ENCODE peak calls at places on chromosomes 1 and 21, in seven cellular contexts. R, Y, A, S, G, U and C are unnamed samples.

GRCh38 chr1:174953657-174954435 is 45.9 kb upstream of the CACYBP start:
- DNase-seq in R (no peak), U (peak; percentile 39), G (peak; percentile 65), S (peak; percentile 57), Y (no peak), A (no peak), C (no peak)

GRCh38 chr1:111856411-111857135 is 100.9 kb downstream of the DDX20 start:
- DNase-seq in Y (no peak), G (no peak), R (no peak), U (no peak), S (no peak), A (no peak), C (no peak)

GRCh38 chr1:245621589-245621988 is 466.8 kb downstream of the KIF26B start:
- DNase-seq in G (no peak), Y (no peak), A (no peak), U (no peak), S (no peak), R (no peak), C (no peak)

GRCh38 chr1:171998711-171999110 is 157.4 kb downstream of the DNM3 start:
- DNase-seq in G (no peak), S (no peak), A (no peak), U (no peak), Y (no peak), R (no peak), C (no peak)

GRCh38 chr1:31564606-31564989 is 11.7 kb upstream of the TINAGL1 start:
- DNase-seq in Y (no peak), G (no peak), A (no peak), S (no peak), R (no peak), U (no peak), C (no peak)

GRCh38 chr1:201561195-201561564 is 22.3 kb downstream of the NAV1 start:
- DNase-seq in A (no peak), G (no peak), R (no peak), S (no peak), U (no peak), Y (no peak), C (no peak)

GRCh38 chr1:230977781-230978490 is 725 bp downstream of the TTC13 start:
- DNase-seq in U (peak; percentile 10), Y (peak; percentile 19), G (peak; percentile 52), R (peak; percentile 62), A (peak; percentile 85), S (peak; percentile 42), C (peak; percentile 21)

GRCh38 chr1:202158810-202159533 is 1.4 kb downstream of the PTPN7 start:
- DNase-seq in Y (no peak), R (no peak), A (no peak), G (no peak), U (no peak), S (no peak), C (no peak)

GRCh38 chr1:227778401-227778947 is 37.0 kb upstream of the PRSS38 start:
- DNase-seq in G (no peak), Y (no peak), A (peak; percentile 58), R (peak; percentile 33), S (no peak), U (no peak), C (peak; percentile 70)

GRCh38 chr1:60132985-60133673 is 59.6 kb upstream of the C1orf87 start:
- DNase-seq in Y (no peak), U (no peak), G (no peak), R (peak; percentile 58), A (no peak), S (peak; percentile 13), C (no peak)

GRCh38 chr1:220789532-220790147 is 2.9 kb downstream of the MTARC1 start:
- DNase-seq in R (no peak), Y (no peak), G (no peak), S (no peak), U (no peak), A (no peak), C (no peak)

GRCh38 chr1:16068356-16069270 is 4.8 kb downstream of the FAM131C start:
- DNase-seq in R (no peak), U (no peak), A (no peak), Y (no peak), G (no peak), S (no peak), C (peak; percentile 80)

GRCh38 chr1:5222626-5223025 is 568.2 kb downstream of the AJAP1 start:
- DNase-seq in S (no peak), R (no peak), Y (no peak), U (no peak), G (no peak), A (no peak), C (no peak)

GRCh38 chr1:5220881-5221280 is 566.5 kb downstream of the AJAP1 start:
- DNase-seq in A (no peak), Y (no peak), R (no peak), G (no peak), S (no peak), U (no peak), C (no peak)

GRCh38 chr1:5225687-5226389 is 571.4 kb downstream of the AJAP1 start:
- DNase-seq in G (no peak), R (no peak), S (no peak), U (no peak), A (no peak), Y (no peak), C (no peak)

GRCh38 chr1:5223266-5223665 is 568.9 kb downstream of the AJAP1 start:
- DNase-seq in R (no peak), G (no peak), S (no peak), A (no peak), U (no peak), Y (no peak), C (no peak)

GRCh38 chr1:5220421-5220820 is 566.0 kb downstream of the AJAP1 start:
- DNase-seq in S (no peak), U (no peak), G (no peak), Y (no peak), A (no peak), R (no peak), C (no peak)
- H3K4me3 ChIP-seq in S (no peak overlapping the region), U (no peak overlapping the region), G (no peak overlapping the region), Y (no peak overlapping the region), A (no peak overlapping the region), R (no peak overlapping the region), C (no peak overlapping the region)

GRCh38 chr1:151457911-151458882 is 1.1 kb downstream of the POGZ start:
- DNase-seq in R (peak; percentile 71), A (peak; percentile 92), S (peak; percentile 66), G (peak; percentile 74), Y (peak; percentile 61), U (peak; percentile 92), C (peak; percentile 75)
- TF ChIP-seq POLR2A in R (no peak), A (no peak), S (peak; percentile 43), G (peak; percentile 56), Y (no peak), U (peak; percentile 26), C (peak; percentile 78)

DNA sequence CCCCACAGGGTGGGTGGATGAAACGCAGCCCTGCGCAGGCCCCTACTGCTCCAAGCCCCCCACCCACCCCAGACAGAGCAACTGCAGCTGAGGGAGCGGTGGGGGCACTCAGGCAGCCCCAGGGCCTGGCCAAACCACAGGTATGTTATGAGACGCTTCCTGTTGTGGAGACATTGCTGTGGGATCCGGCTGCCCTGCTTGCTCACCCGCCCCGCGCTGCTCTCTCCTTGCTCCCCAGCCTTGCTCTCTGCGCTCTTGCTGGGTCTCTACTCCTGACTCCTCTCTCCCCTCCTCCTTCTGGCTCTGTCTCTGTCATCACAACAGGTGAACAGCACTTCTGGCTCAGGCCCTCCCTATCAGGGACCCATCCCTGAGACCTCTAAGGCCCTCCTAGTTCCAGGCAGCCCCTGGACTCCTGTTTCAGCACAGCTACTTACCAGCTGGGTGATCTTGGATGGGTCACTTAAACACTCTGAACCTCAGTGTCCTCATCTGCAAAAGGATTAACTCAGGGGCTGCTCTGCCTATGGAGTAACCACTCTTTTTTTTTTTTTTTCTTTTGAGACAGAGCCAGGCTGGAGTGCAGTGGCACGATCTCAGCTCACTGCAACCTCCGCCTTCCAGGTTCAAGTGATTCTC is 15.9 kb downstream of the COL8A2 start:
- DNase-seq in S (no peak), R (no peak), G (peak; percentile 63), U (no peak), A (no peak), Y (no peak), C (no peak)
- H3K4me3 ChIP-seq in S (no peak overlapping the region), R (no peak overlapping the region), G (no peak overlapping the region), U (no peak overlapping the region), A (no peak overlapping the region), Y (no peak overlapping the region), C (no peak overlapping the region)

DNA sequence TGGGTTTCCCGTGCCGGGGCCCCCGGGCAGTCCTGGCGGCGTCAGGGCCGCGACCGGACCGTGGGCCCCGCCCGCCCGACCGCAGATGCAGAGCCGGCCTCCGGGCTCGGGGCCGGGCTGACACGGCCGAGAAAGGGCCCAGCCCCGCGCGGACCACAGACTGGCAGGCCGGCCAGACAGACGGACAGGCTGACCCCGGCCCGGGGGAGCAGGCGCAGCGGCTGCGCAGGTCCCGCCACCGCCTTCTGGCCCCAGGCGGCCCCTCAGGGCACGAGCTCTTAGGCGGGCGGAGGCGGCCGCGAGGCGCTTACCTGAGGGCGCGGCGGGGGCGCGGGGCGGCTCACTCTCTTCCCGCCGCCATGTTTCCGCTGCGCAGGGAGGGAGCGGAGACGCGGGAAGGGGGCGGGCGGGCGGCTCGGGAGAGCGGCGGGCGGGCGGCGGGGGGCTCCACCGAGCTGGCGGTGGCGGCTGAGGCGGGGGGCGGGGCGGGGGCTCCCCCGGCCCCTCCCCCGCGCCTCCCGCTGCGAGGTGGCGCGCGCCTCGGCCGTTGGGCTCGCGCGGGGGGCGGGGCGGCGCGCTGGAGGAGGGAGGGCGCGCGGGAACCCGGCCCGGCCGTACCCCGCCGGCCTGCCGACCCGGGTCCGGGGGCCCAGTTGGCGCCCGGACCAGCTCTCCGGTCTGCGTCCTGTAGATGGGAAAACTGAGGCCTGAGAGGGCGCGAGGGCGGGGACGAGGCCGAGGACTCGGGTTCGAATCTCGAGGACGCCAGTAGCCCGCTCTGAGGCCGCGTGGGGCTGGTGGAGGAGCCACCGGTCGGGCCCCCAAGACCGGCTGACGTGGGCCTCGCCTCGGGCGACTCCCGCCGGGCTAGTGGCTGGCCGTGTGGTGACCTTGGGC is at the start of gene SCMH1:
- DNase-seq in A (peak; percentile 89), R (peak; percentile 68), S (peak; percentile 56), Y (no peak), U (peak; percentile 30), G (peak; percentile 70), C (peak; percentile 54)
- TF ChIP-seq POLR2A in A (no peak), R (no peak), S (no peak), Y (no peak), U (no peak), G (no peak), C (no peak)

GRCh38 chr21:26912466-26912865 is 54.4 kb downstream of the ADAMTS5 start:
- DNase-seq in S (no peak), G (no peak), Y (no peak), R (no peak), U (no peak), A (no peak), C (no peak)
- H3K4me3 ChIP-seq in S (no peak overlapping the region), G (no peak overlapping the region), Y (no peak overlapping the region), R (no peak overlapping the region), U (no peak overlapping the region), A (no peak overlapping the region), C (no peak overlapping the region)